ENCODE peak calls at places on chromosomes 3 and 15, in seven cellular contexts. U is pancreas; C is OCI-LY7; Q is CD8-positive, alpha-beta memory T cell; E is HL-60; L is fibroblast of pulmonary artery; K is breast epithelium. S is an unnamed sample.

GRCh38 chr15:77697893-77698292 is 65.2 kb upstream of the LINGO1 start:
- DNase-seq in U (no peak), C (no peak), Q (no peak), E (no peak), L (no peak), K (no peak), S (no peak)

GRCh38 chr15:31091531-31091930 is 10.0 kb downstream of the TRPM1 start:
- DNase-seq in U (no peak), C (no peak), Q (no peak), E (no peak), L (no peak), K (no peak), S (no peak)

GRCh38 chr3:63324621-63325020 is 46.5 kb downstream of the SYNPR start:
- DNase-seq in U (no peak), C (no peak), Q (no peak), E (no peak), L (no peak), K (no peak), S (no peak)

GRCh38 chr3:168220609-168221008 is 124.9 kb upstream of the GOLIM4 start:
- DNase-seq in U (no peak), C (no peak), Q (no peak), E (no peak), L (no peak), K (no peak), S (no peak)

GRCh38 chr15:96047255-96047931 is 283.1 kb upstream of the NR2F2 start:
- DNase-seq in U (no peak), C (no peak), Q (no peak), E (no peak), L (peak; percentile 90), K (no peak), S (no peak)

GRCh38 chr3:153127788-153128187 is 34.2 kb upstream of the RAP2B start:
- DNase-seq in U (no peak), C (no peak), Q (no peak), E (no peak), L (no peak), K (no peak), S (no peak)

GRCh38 chr3:53800507-53800906 is 45.7 kb downstream of the CHDH start:
- DNase-seq in U (no peak), C (no peak), Q (no peak), E (no peak), L (no peak), K (no peak), S (no peak)

GRCh38 chr3:64957639-64958038 is 269.8 kb upstream of the ADAMTS9 start:
- DNase-seq in U (no peak), C (no peak), Q (no peak), E (no peak), L (peak; percentile 23), K (no peak), S (no peak)

GRCh38 chr15:77944002-77944867 is 133.3 kb downstream of the TBC1D2B start:
- DNase-seq in U (peak; percentile 83), C (peak; percentile 56), Q (peak; percentile 22), E (peak; percentile 26), L (peak; percentile 77), K (peak; percentile 74), S (peak; percentile 94)

GRCh38 chr3:143078883-143079282 is 40.7 kb upstream of the CHST2 start:
- DNase-seq in U (no peak), C (no peak), Q (no peak), E (no peak), L (peak; percentile 43), K (no peak), S (no peak)

GRCh38 chr3:160831411-160831810 is 75.4 kb downstream of the PPM1L start:
- DNase-seq in U (no peak), C (no peak), Q (no peak), E (no peak), L (no peak), K (no peak), S (no peak)

GRCh38 chr3:109278141-109278540 is 38.2 kb downstream of the DPPA2 start:
- DNase-seq in U (no peak), C (no peak), Q (no peak), E (no peak), L (no peak), K (no peak), S (no peak)

GRCh38 chr3:13121553-13122001 is 48.3 kb upstream of the IQSEC1 start:
- DNase-seq in U (no peak), C (no peak), Q (no peak), E (no peak), L (no peak), K (no peak), S (peak; percentile 73)

GRCh38 chr3:46853441-46854410 is 9.5 kb downstream of the MYL3 start:
- DNase-seq in U (peak; percentile 41), C (no peak), Q (no peak), E (no peak), L (no peak), K (peak; percentile 36), S (peak; percentile 43)

GRCh38 chr3:124491098-124491497 is 239.2 kb upstream of the UMPS start:
- DNase-seq in U (no peak), C (no peak), Q (no peak), E (no peak), L (no peak), K (no peak), S (no peak)

GRCh38 chr3:134239538-134239937 is 11.1 kb downstream of the RYK start:
- DNase-seq in U (no peak), C (no peak), Q (no peak), E (no peak), L (no peak), K (no peak), S (no peak)
- H3K4me3 ChIP-seq in U (no peak overlapping the region), C (no peak overlapping the region), Q (no peak overlapping the region), E (no peak overlapping the region), L (no peak overlapping the region), K (no peak overlapping the region), S (no peak overlapping the region)

DNA sequence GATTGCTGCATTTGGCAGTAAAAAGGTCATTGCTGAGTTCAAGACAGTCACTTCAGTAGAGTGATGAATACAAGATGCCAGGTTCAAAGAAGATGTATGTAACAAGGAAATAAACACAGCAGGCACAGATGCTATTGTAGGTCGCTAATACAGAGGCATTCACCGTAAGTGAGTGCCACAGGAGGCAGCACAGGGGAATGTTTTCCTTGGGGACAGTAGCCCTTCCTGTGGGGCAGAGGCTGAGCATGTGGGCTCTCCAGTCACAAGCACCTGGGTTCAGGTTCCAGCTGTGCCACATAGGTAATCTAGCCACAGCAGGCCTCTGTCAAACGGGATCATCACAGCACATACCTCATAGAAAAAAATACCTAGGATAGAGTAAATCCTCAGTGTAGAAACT is 86.3 kb downstream of the RSL24D1 start:
- DNase-seq in U (no peak), C (no peak), Q (no peak), E (no peak), L (no peak), K (no peak), S (no peak)
- H3K4me3 ChIP-seq in U (no peak overlapping the region), C (no peak overlapping the region), Q (no peak overlapping the region), E (no peak overlapping the region), L (no peak overlapping the region), K (no peak overlapping the region), S (no peak overlapping the region)

GRCh38 chr3:4979401-4980228 is at the start of gene BHLHE40:
- DNase-seq in U (peak; percentile 94), C (no peak), Q (no peak), E (no peak), L (no peak), K (no peak), S (no peak)

GRCh38 chr3:4977889-4978258 is 1.4 kb upstream of the BHLHE40 start:
- DNase-seq in U (no peak), C (no peak), Q (no peak), E (peak; percentile 69), L (no peak), K (no peak), S (no peak)

GRCh38 chr3:4980229-4981159 is 1.3 kb downstream of the BHLHE40 start:
- DNase-seq in U (peak; percentile 97), C (peak; percentile 67), Q (peak; percentile 84), E (peak; percentile 83), L (peak; percentile 95), K (peak; percentile 93), S (peak; percentile 95)

GRCh38 chr3:4978259-4978965 is 825 bp upstream of the BHLHE40 start:
- DNase-seq in U (peak; percentile 97), C (peak; percentile 23), Q (peak; percentile 79), E (peak; percentile 91), L (peak; percentile 99), K (peak; percentile 97), S (peak; percentile 99)

GRCh38 chr3:4978966-4979400 is 254 bp upstream of the BHLHE40 start:
- DNase-seq in U (peak; percentile 93), C (peak; percentile 42), Q (peak; percentile 88), E (peak; percentile 92), L (peak; percentile 99), K (peak; percentile 96), S (peak; percentile 98)
- H3K4me3 ChIP-seq in U (peak overlapping the region; percentile 32), C (peak overlapping the region; percentile 65), Q (peak overlapping the region; percentile 75), E (peak overlapping the region; percentile 89), L (peak overlapping the region; percentile 52), K (peak overlapping the region; percentile 82), S (peak overlapping the region; percentile 75)

GRCh38 chr3:73026111-73026510 is 29.5 kb downstream of the PPP4R2 start:
- DNase-seq in U (no peak), C (no peak), Q (no peak), E (no peak), L (no peak), K (no peak), S (no peak)
- H3K4me3 ChIP-seq in U (no peak overlapping the region), C (no peak overlapping the region), Q (no peak overlapping the region), E (no peak overlapping the region), L (no peak overlapping the region), K (no peak overlapping the region), S (no peak overlapping the region)

DNA sequence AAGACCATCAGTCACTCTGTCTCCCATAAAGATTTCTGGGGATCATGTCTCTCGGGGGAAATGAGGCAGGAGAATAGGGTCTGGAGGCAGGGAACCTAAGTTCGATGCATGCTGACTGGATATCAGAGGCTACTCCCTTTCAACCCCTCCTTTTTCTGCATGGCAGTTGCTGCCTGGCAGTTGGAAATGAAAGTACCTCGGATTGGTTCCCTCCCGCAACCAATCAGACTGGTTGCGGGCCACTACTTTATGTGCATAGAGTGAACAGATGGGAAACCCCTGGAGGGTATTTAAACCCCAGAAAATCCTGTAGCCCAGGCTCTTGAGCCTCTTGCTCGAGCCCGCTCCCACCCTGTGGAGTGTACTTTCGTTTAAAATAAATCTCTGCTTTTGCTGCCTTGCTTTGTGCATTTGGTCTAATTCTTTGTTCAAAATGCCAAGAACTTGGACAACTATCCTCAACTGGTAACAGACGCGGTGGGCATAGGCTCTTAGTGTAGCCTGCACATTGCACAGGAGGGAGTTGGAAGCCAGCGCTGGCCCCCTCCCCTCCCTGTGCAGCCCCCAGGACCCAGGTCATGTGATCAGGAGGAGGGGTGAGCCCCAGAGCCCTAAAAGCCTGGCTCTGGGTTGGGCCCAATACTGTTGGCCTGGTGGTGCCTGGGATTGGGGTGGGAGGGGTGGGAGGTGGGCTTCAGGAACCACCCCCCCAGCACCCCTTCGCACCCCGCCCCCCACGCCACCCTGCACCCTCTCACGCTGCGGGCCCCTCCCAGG is 26.9 kb downstream of the RHCG start:
- DNase-seq in U (peak; percentile 38), C (no peak), Q (no peak), E (no peak), L (no peak), K (no peak), S (no peak)
- H3K4me3 ChIP-seq in U (no peak overlapping the region), C (no peak overlapping the region), Q (no peak overlapping the region), E (no peak overlapping the region), L (no peak overlapping the region), K (no peak overlapping the region), S (no peak overlapping the region)